ENCODE peak calls at places on chromosome 16, in nine cellular contexts. One of them, this sample, is unnamed.
A peak's percentile ranks its signal among the peaks of the same experiment; 100 is the strongest.

GRCh38 chr16:31460582-31461002 is 1.3 kb downstream of the ARMC5 start:
- DNase-seq in ovary: peak; percentile 50
- DNase-seq in uterus: no peak
- DNase-seq in heart right ventricle: no peak
- DNase-seq in RWPE2: no peak
- DNase-seq in A549: peak; percentile 67
- DNase-seq in SK-N-SH: peak; percentile 56
- DNase-seq in CD8-positive, alpha-beta memory T cell: no peak
- DNase-seq in right cardiac atrium: no peak
- DNase-seq in this sample: peak; percentile 91

GRCh38 chr16:71569621-71570020 is 7.3 kb downstream of the TAT start:
- DNase-seq in CD8-positive, alpha-beta memory T cell: no peak
- DNase-seq in heart right ventricle: no peak
- DNase-seq in right cardiac atrium: no peak
- DNase-seq in A549: no peak
- DNase-seq in uterus: no peak
- DNase-seq in SK-N-SH: no peak
- DNase-seq in RWPE2: no peak
- DNase-seq in ovary: no peak
- DNase-seq in this sample: no peak

GRCh38 chr16:30413116-30413806 is 5.9 kb downstream of the ZNF771 start:
- DNase-seq in ovary: no peak
- DNase-seq in uterus: no peak
- DNase-seq in A549: no peak
- DNase-seq in right cardiac atrium: no peak
- DNase-seq in SK-N-SH: no peak
- DNase-seq in heart right ventricle: no peak
- DNase-seq in RWPE2: no peak
- DNase-seq in CD8-positive, alpha-beta memory T cell: no peak
- DNase-seq in this sample: peak; percentile 19

GRCh38 chr16:86925067-86925791 is 346.9 kb downstream of the FOXL1 start:
- DNase-seq in RWPE2: no peak
- DNase-seq in ovary: no peak
- DNase-seq in uterus: no peak
- DNase-seq in CD8-positive, alpha-beta memory T cell: no peak
- DNase-seq in SK-N-SH: no peak
- DNase-seq in A549: no peak
- DNase-seq in heart right ventricle: no peak
- DNase-seq in right cardiac atrium: no peak
- DNase-seq in this sample: peak; percentile 96

GRCh38 chr16:69840975-69841374 is 78.8 kb downstream of the WWP2 start:
- DNase-seq in right cardiac atrium: no peak
- DNase-seq in uterus: no peak
- DNase-seq in ovary: no peak
- DNase-seq in RWPE2: no peak
- DNase-seq in CD8-positive, alpha-beta memory T cell: no peak
- DNase-seq in A549: no peak
- DNase-seq in heart right ventricle: no peak
- DNase-seq in SK-N-SH: no peak
- DNase-seq in this sample: peak; percentile 43

GRCh38 chr16:69741951-69742904 is 12.5 kb downstream of the NOB1 start:
- DNase-seq in heart right ventricle: peak; percentile 82
- DNase-seq in SK-N-SH: peak; percentile 52
- DNase-seq in ovary: peak; percentile 88
- DNase-seq in uterus: peak; percentile 69
- DNase-seq in CD8-positive, alpha-beta memory T cell: no peak
- DNase-seq in right cardiac atrium: peak; percentile 95
- DNase-seq in A549: peak; percentile 59
- DNase-seq in RWPE2: peak; percentile 78
- DNase-seq in this sample: no peak

GRCh38 chr16:28905229-28905754 is 19.7 kb downstream of the RABEP2 start:
- DNase-seq in ovary: no peak
- DNase-seq in right cardiac atrium: no peak
- DNase-seq in uterus: no peak
- DNase-seq in SK-N-SH: no peak
- DNase-seq in RWPE2: no peak
- DNase-seq in CD8-positive, alpha-beta memory T cell: no peak
- DNase-seq in A549: no peak
- DNase-seq in heart right ventricle: no peak
- DNase-seq in this sample: no peak

GRCh38 chr16:9302102-9302501 is 210.7 kb downstream of the HAPSTR1 start:
- DNase-seq in right cardiac atrium: no peak
- DNase-seq in uterus: no peak
- DNase-seq in heart right ventricle: no peak
- DNase-seq in A549: no peak
- DNase-seq in CD8-positive, alpha-beta memory T cell: no peak
- DNase-seq in SK-N-SH: no peak
- DNase-seq in ovary: no peak
- DNase-seq in RWPE2: no peak
- DNase-seq in this sample: no peak

GRCh38 chr16:57277586-57277985 is 6.9 kb downstream of the PLLP start:
- DNase-seq in ovary: no peak
- DNase-seq in RWPE2: peak; percentile 96
- DNase-seq in uterus: no peak
- DNase-seq in heart right ventricle: no peak
- DNase-seq in CD8-positive, alpha-beta memory T cell: peak; percentile 69
- DNase-seq in A549: peak; percentile 36
- DNase-seq in right cardiac atrium: no peak
- DNase-seq in SK-N-SH: no peak
- DNase-seq in this sample: peak; percentile 89

GRCh38 chr16:606656-607307 is 16.9 kb downstream of the RAB40C start:
- DNase-seq in ovary: no peak
- DNase-seq in RWPE2: no peak
- DNase-seq in heart right ventricle: no peak
- DNase-seq in SK-N-SH: no peak
- DNase-seq in A549: no peak
- DNase-seq in CD8-positive, alpha-beta memory T cell: no peak
- DNase-seq in uterus: no peak
- DNase-seq in right cardiac atrium: no peak
- DNase-seq in this sample: peak; percentile 45

GRCh38 chr16:85296859-85297698 is 184.8 kb upstream of the CIBAR2 start:
- DNase-seq in heart right ventricle: no peak
- DNase-seq in CD8-positive, alpha-beta memory T cell: no peak
- DNase-seq in A549: peak; percentile 53
- DNase-seq in right cardiac atrium: peak; percentile 64
- DNase-seq in RWPE2: no peak
- DNase-seq in ovary: no peak
- DNase-seq in uterus: no peak
- DNase-seq in SK-N-SH: peak; percentile 72
- DNase-seq in this sample: peak; percentile 96

GRCh38 chr16:23286131-23286532 is 16.0 kb upstream of the SCNN1B start:
- DNase-seq in CD8-positive, alpha-beta memory T cell: no peak
- DNase-seq in RWPE2: no peak
- DNase-seq in ovary: no peak
- DNase-seq in A549: no peak
- DNase-seq in SK-N-SH: no peak
- DNase-seq in right cardiac atrium: no peak
- DNase-seq in heart right ventricle: no peak
- DNase-seq in uterus: no peak
- DNase-seq in this sample: peak; percentile 74

DNA sequence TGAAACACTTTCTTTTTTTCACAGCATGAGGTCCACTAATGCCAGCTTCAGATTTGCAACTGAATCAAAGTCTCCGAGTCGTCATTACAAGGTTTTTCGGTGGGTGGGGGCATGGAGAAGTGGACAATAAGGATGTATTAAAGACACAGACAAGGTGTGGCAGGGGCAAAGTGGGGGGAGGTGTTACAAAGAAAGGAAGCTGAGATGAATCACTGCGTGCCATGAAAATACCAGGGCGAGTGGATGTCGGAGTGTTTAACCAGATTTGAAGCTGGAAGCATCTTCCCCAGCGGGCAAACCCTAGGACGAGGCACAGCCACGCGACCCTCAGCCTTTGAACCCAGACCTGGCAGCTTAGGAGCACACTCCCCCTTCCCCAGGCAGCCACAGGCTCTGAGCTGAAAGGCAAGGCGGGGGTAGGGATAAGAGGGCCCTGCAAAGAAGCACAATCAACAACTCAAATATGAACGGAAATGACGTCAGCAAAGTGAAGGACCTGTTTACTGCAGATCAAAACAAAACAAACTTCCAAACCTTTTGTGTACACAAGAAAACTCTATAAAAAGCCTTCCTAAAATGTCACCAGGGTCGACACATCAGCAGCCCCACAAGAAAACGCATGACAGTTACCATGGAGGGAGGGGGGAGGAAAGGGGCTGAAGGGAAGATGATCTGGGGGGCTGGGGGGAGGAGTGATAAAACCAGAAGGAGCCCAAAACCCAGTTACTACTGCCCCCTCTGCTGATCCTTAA is 5.6 kb upstream of the ZFHX3 start:
- DNase-seq in ovary: no peak
- DNase-seq in SK-N-SH: peak; percentile 52
- DNase-seq in heart right ventricle: no peak
- DNase-seq in A549: peak; percentile 94
- DNase-seq in uterus: no peak
- DNase-seq in right cardiac atrium: peak; percentile 55
- DNase-seq in CD8-positive, alpha-beta memory T cell: no peak
- DNase-seq in RWPE2: peak; percentile 84
- DNase-seq in this sample: peak; percentile 73
- H3K4me1 ChIP-seq in ovary: peaks cover 8% of the 10 kb centered on the region
- H3K4me1 ChIP-seq in SK-N-SH: peaks cover 57% of the 10 kb centered on the region
- H3K4me1 ChIP-seq in heart right ventricle: peaks cover 18% of the 10 kb centered on the region
- H3K4me1 ChIP-seq in A549: peaks cover 61% of the 10 kb centered on the region
- H3K4me1 ChIP-seq in uterus: peaks cover 17% of the 10 kb centered on the region
- H3K4me1 ChIP-seq in right cardiac atrium: peaks cover 9% of the 10 kb centered on the region
- H3K4me1 ChIP-seq in CD8-positive, alpha-beta memory T cell: no peaks in the 10 kb centered on the region
- H3K4me1 ChIP-seq in RWPE2: peaks cover 66% of the 10 kb centered on the region
- H3K4me1 ChIP-seq in this sample: peaks cover 77% of the 10 kb centered on the region

GRCh38 chr16:89446136-89446974 is 44.0 kb downstream of the ANKRD11 start:
- DNase-seq in uterus: no peak
- DNase-seq in CD8-positive, alpha-beta memory T cell: peak; percentile 53
- DNase-seq in SK-N-SH: no peak
- DNase-seq in RWPE2: no peak
- DNase-seq in A549: no peak
- DNase-seq in ovary: no peak
- DNase-seq in heart right ventricle: no peak
- DNase-seq in right cardiac atrium: peak; percentile 40
- DNase-seq in this sample: no peak
- H3K4me1 ChIP-seq in uterus: peaks cover 19% of the 10 kb centered on the region
- H3K4me1 ChIP-seq in CD8-positive, alpha-beta memory T cell: peaks cover 96% of the 10 kb centered on the region
- H3K4me1 ChIP-seq in SK-N-SH: peaks cover 37% of the 10 kb centered on the region
- H3K4me1 ChIP-seq in RWPE2: peaks cover 82% of the 10 kb centered on the region
- H3K4me1 ChIP-seq in A549: peaks cover 77% of the 10 kb centered on the region
- H3K4me1 ChIP-seq in ovary: peaks cover 40% of the 10 kb centered on the region
- H3K4me1 ChIP-seq in heart right ventricle: peaks cover 80% of the 10 kb centered on the region
- H3K4me1 ChIP-seq in right cardiac atrium: peaks cover 40% of the 10 kb centered on the region
- H3K4me1 ChIP-seq in this sample: peaks cover 54% of the 10 kb centered on the region

GRCh38 chr16:87955302-87956168 is 4.3 kb downstream of the BANP start:
- DNase-seq in uterus: no peak
- DNase-seq in heart right ventricle: no peak
- DNase-seq in SK-N-SH: no peak
- DNase-seq in ovary: peak; percentile 10
- DNase-seq in RWPE2: no peak
- DNase-seq in A549: no peak
- DNase-seq in CD8-positive, alpha-beta memory T cell: no peak
- DNase-seq in right cardiac atrium: no peak
- DNase-seq in this sample: peak; percentile 91
- H3K4me1 ChIP-seq in uterus: peaks cover 3% of the 10 kb centered on the region
- H3K4me1 ChIP-seq in heart right ventricle: peaks cover 30% of the 10 kb centered on the region
- H3K4me1 ChIP-seq in SK-N-SH: peaks cover 27% of the 10 kb centered on the region
- H3K4me1 ChIP-seq in ovary: peaks cover 6% of the 10 kb centered on the region
- H3K4me1 ChIP-seq in RWPE2: peaks cover 5% of the 10 kb centered on the region
- H3K4me1 ChIP-seq in A549: peaks cover 25% of the 10 kb centered on the region
- H3K4me1 ChIP-seq in CD8-positive, alpha-beta memory T cell: peaks cover 71% of the 10 kb centered on the region
- H3K4me1 ChIP-seq in right cardiac atrium: peaks cover 12% of the 10 kb centered on the region
- H3K4me1 ChIP-seq in this sample: peaks cover 29% of the 10 kb centered on the region

GRCh38 chr16:11625769-11626168 is 39.0 kb upstream of the LITAF start:
- DNase-seq in RWPE2: no peak
- DNase-seq in SK-N-SH: no peak
- DNase-seq in CD8-positive, alpha-beta memory T cell: no peak
- DNase-seq in A549: no peak
- DNase-seq in ovary: no peak
- DNase-seq in uterus: no peak
- DNase-seq in right cardiac atrium: no peak
- DNase-seq in heart right ventricle: no peak
- DNase-seq in this sample: no peak
- H3K4me1 ChIP-seq in RWPE2: peaks cover 24% of the 10 kb centered on the region
- H3K4me1 ChIP-seq in SK-N-SH: no peaks in the 10 kb centered on the region
- H3K4me1 ChIP-seq in CD8-positive, alpha-beta memory T cell: peaks cover 58% of the 10 kb centered on the region
- H3K4me1 ChIP-seq in A549: peaks cover 23% of the 10 kb centered on the region
- H3K4me1 ChIP-seq in ovary: peaks cover 5% of the 10 kb centered on the region
- H3K4me1 ChIP-seq in uterus: no peaks in the 10 kb centered on the region
- H3K4me1 ChIP-seq in right cardiac atrium: no peaks in the 10 kb centered on the region
- H3K4me1 ChIP-seq in heart right ventricle: no peaks in the 10 kb centered on the region
- H3K4me1 ChIP-seq in this sample: peaks cover 15% of the 10 kb centered on the region

GRCh38 chr16:89053725-89054029 is 40.0 kb upstream of the ACSF3 start:
- DNase-seq in A549: no peak
- DNase-seq in SK-N-SH: no peak
- DNase-seq in RWPE2: no peak
- DNase-seq in heart right ventricle: no peak
- DNase-seq in uterus: no peak
- DNase-seq in CD8-positive, alpha-beta memory T cell: no peak
- DNase-seq in right cardiac atrium: no peak
- DNase-seq in ovary: no peak
- DNase-seq in this sample: no peak
- H3K4me1 ChIP-seq in A549: peaks cover 14% of the 10 kb centered on the region
- H3K4me1 ChIP-seq in SK-N-SH: no peaks in the 10 kb centered on the region
- H3K4me1 ChIP-seq in RWPE2: no peaks in the 10 kb centered on the region
- H3K4me1 ChIP-seq in heart right ventricle: no peaks in the 10 kb centered on the region
- H3K4me1 ChIP-seq in uterus: no peaks in the 10 kb centered on the region
- H3K4me1 ChIP-seq in CD8-positive, alpha-beta memory T cell: no peaks in the 10 kb centered on the region
- H3K4me1 ChIP-seq in right cardiac atrium: no peaks in the 10 kb centered on the region
- H3K4me1 ChIP-seq in ovary: no peaks in the 10 kb centered on the region
- H3K4me1 ChIP-seq in this sample: peaks cover 9% of the 10 kb centered on the region